ENCODE peak calls at places on chromosome 13, in nine cellular contexts. B, Y, L, Q, A, Z, S, J and N are unnamed samples.
A peak's percentile ranks its signal among the peaks of the same experiment; 100 is the strongest.

GRCh38 chr13:32790731-32791130 is 204.5 kb downstream of the PDS5B start:
- DNase-seq in A (no peak), B (no peak), J (peak; percentile 6), L (no peak), Y (no peak), Z (no peak), Q (no peak), S (no peak), N (no peak)

GRCh38 chr13:103140001-103140671 is 73.9 kb upstream of the SLC10A2 start:
- DNase-seq in Y (no peak), A (peak; percentile 11), J (peak; percentile 41), S (peak; percentile 8), Z (no peak), B (no peak), L (no peak), Q (peak; percentile 33), N (no peak)

GRCh38 chr13:101144808-101145419 is 271.4 kb downstream of the NALCN start:
- DNase-seq in J (peak; percentile 83), S (peak; percentile 79), Z (peak; percentile 71), A (peak; percentile 80), Y (no peak), L (no peak), Q (peak; percentile 22), B (no peak), N (peak; percentile 62)

GRCh38 chr13:60627071-60627686 is 230.2 kb downstream of the TDRD3 start:
- DNase-seq in S (peak; percentile 52), A (peak; percentile 42), L (no peak), Z (peak; percentile 3), B (no peak), Y (no peak), J (peak; percentile 70), Q (peak; percentile 15), N (peak; percentile 13)

GRCh38 chr13:40527914-40528313 is 138.5 kb downstream of the FOXO1 start:
- DNase-seq in S (no peak), L (no peak), Q (no peak), J (no peak), Z (no peak), A (no peak), Y (no peak), B (no peak), N (no peak)

GRCh38 chr13:70023506-70023905 is 84.1 kb upstream of the ATXN8OS start:
- DNase-seq in Y (no peak), Q (no peak), S (no peak), Z (no peak), L (no peak), B (no peak), A (no peak), J (no peak), N (no peak)

GRCh38 chr13:69300131-69300530 is 807.5 kb upstream of the ATXN8OS start:
- DNase-seq in J (no peak), Y (no peak), S (no peak), A (no peak), B (no peak), Q (no peak), Z (no peak), L (no peak), N (no peak)

GRCh38 chr13:46687810-46688209 is 109.2 kb downstream of the ESD start:
- DNase-seq in Z (peak; percentile 46), Y (no peak), L (no peak), S (peak; percentile 46), B (no peak), A (peak; percentile 56), Q (peak; percentile 39), J (peak; percentile 57), N (no peak)

GRCh38 chr13:111629457-111629856 is 309.0 kb downstream of the TEX29 start:
- DNase-seq in A (no peak), Y (no peak), Q (no peak), Z (no peak), B (no peak), L (no peak), S (no peak), J (no peak), N (no peak)

GRCh38 chr13:111177803-111178389 is 62.8 kb downstream of the ARHGEF7 start:
- DNase-seq in Y (no peak), Q (peak; percentile 89), L (no peak), J (no peak), A (peak; percentile 68), Z (peak; percentile 81), S (peak; percentile 93), B (no peak), N (peak; percentile 48)

GRCh38 chr13:87999791-88000190 is 328.6 kb downstream of the SLITRK5 start:
- DNase-seq in S (no peak), B (no peak), J (no peak), Q (no peak), Z (no peak), L (no peak), Y (no peak), A (peak; percentile 1), N (no peak)

GRCh38 chr13:57123660-57124059 is 17.1 kb upstream of the PRR20A start:
- DNase-seq in A (peak; percentile 51), B (no peak), Z (no peak), J (no peak), S (peak; percentile 0), Y (no peak), L (peak; percentile 63), Q (no peak), N (no peak)

GRCh38 chr13:95275322-95276118 is 25.7 kb downstream of the ABCC4 start:
- DNase-seq in S (no peak), A (peak; percentile 44), J (peak; percentile 38), L (no peak), Q (no peak), Y (no peak), B (no peak), Z (no peak), N (peak; percentile 86)

GRCh38 chr13:30865131-30866009 is 40.7 kb upstream of the MEDAG start:
- DNase-seq in L (peak; percentile 82), A (peak; percentile 95), Q (peak; percentile 91), J (peak; percentile 94), B (peak; percentile 79), Y (peak; percentile 91), Z (peak; percentile 96), S (peak; percentile 96), N (peak; percentile 94)

GRCh38 chr13:25836709-25837316 is 215.0 kb downstream of the SHISA2 start:
- DNase-seq in Y (no peak), Q (no peak), J (no peak), A (no peak), S (no peak), L (no peak), Z (no peak), B (no peak), N (no peak)

DNA sequence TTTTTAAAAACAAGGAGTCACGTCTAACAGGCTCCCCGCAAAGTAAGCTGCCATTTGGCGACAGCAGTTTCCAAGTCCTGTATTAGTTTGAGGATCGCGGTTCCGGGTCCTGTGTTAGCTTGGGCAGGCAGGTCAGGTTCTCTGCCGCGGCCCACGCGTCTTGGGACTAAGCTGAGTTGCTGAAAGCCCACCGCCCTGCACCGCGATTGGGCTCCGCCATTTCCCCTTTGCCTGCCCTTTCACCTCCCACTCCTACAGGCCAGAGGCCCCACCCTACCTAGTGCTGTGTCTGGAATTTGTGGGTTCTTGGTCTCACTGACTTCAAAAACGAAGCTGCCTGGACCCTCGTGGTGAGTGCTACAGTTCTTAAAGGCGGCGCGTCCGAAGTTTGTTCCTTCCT is 6.8 kb downstream of the PARP4 start:
- DNase-seq in B (no peak), Z (no peak), L (no peak), J (no peak), Q (no peak), S (no peak), Y (no peak), A (no peak), N (no peak)
- H3K4me3 ChIP-seq in B (no peak overlapping the region), Z (no peak overlapping the region), L (no peak overlapping the region), J (no peak overlapping the region), Q (no peak overlapping the region), S (no peak overlapping the region), Y (no peak overlapping the region), A (no peak overlapping the region), N (no peak overlapping the region)

DNA sequence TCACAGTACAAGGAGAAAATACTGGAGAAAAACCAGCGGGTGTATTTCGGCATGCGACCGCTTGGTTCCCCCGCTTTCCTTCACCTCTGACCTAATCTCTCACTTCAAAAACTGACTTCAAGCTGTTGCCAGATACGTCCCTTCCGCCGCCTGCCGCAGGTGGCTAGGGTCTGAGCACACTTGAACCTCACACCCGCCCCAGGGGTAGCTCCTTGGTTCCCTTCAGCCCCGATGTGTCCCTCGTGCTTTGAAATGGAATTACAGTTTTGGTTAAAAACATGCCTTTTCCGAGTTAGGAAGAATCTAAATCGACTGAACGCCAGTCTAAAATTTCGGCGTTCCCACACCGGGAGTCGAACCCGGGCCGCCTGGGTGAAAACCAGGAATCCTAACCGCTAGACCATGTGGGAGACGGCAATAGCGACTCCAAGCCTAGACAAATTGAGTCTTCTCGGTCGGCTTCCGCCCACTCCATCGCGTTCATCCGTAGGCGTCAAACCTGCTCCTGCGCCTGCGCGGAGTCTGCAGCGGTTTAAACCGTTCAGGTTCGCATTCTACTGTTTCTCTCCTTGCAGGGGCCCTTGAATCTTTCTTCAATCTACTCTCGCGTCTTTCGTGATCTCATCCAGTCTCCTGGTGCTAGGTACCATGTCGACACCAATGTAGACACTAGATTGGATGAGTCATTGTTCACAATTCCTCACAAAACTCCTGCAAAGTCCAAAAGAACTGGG is 71.5 kb downstream of the NUFIP1 start:
- DNase-seq in B (peak; percentile 93), Z (peak; percentile 97), A (peak; percentile 98), S (peak; percentile 99), L (peak; percentile 94), Y (peak; percentile 98), Q (peak; percentile 94), J (peak; percentile 98), N (peak; percentile 97)
- TF ChIP-seq CTCF in B (peak; percentile 41), Z (peak; percentile 48), A (peak; percentile 41), S (peak; percentile 55), L (no peak), Y (peak; percentile 73), Q (peak; percentile 65), J (peak; percentile 46), N (peak; percentile 61)

DNA sequence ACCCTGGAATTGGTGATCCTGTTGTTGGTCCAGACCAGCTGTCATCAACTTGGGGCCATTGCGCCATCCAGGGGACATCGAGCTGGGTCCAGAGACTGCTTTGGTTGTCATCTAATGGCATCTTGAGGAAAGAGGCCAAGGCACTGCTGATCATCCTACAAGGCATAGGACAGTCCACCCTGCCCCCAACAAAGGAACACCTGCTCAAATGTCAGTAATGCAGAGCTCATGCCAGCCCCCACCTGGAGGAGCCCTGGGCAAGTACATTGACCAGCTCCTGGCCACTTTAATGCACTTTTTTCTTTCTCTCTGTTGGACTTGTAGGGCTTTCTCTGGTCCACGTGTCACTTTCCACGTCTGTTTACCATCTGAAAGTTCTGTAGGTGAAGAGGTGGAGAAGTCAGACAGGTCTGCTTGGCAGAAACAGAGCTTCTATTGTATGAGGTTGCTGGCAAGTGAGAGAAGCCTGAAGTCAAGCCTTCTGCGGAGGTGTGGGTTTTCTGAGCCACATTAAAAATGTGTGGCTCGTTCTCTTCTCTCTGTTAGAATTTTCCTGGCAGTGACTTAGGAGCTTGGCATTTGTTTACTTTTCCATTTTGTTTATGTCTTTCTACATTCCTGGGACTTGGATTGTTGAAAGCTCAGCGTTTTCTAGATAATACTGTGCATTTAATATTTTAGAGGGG is 124.0 kb upstream of the RNF113B start:
- DNase-seq in J (peak; percentile 57), B (no peak), A (peak; percentile 40), S (no peak), Z (peak; percentile 82), Q (no peak), Y (no peak), L (no peak), N (peak; percentile 78)
- H3K4me3 ChIP-seq in J (no peak overlapping the region), B (no peak overlapping the region), A (no peak overlapping the region), S (no peak overlapping the region), Z (peak overlapping the region; percentile 14), Q (no peak overlapping the region), Y (no peak overlapping the region), L (no peak overlapping the region), N (no peak overlapping the region)

DNA sequence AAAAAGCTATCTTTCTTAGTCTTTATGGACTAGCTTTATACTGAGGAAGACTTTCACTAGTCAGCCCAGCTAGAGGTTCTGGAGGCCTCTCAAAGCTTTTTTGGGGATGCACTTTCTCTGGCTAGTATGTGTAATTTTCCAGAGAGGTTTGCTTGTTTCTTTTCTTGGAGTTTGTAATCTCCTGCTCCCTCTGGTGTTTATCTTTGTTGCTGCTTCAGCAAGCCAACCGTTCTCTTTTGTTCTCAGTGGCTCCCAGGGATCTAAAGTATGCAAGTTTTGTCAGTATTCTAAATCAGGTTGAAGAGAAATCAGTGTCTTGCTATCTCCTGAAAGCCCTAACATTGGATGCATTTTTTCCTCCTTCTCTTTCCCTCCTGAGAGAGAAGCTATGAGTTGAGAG is 121.1 kb upstream of the MYO16 start:
- DNase-seq in Z (peak; percentile 29), S (peak; percentile 65), L (no peak), Q (peak; percentile 42), Y (no peak), B (no peak), J (peak; percentile 43), A (peak; percentile 59), N (no peak)
- TF ChIP-seq CTCF in Z (peak; percentile 51), S (peak; percentile 66), L (peak; percentile 17), Q (peak; percentile 79), Y (no peak), B (peak; percentile 14), J (peak; percentile 62), A (peak; percentile 60), N (peak; percentile 18)